ENCODE peak calls at places on chromosomes 4 and X, in five cellular contexts. L is NCI-H2171 treated with DMSO at 0.1 percent for 48 hours; P is CD4-positive, alpha-beta T cell; K is IMR-90; X is NCI-H1436. D is an unnamed sample.

GRCh38 chr4:68654946-68655721 is 15.3 kb downstream of the UGT2B15 start:
- DNase-seq in P (no peak), L (no peak), X (no peak), K (no peak), D (no peak)

GRCh38 chr4:71229477-71230257 is 109.2 kb upstream of the SLC4A4 start:
- DNase-seq in X (no peak), P (no peak), K (peak; percentile 81), L (peak; percentile 50), D (no peak)

GRCh38 chr4:159227984-159228383 is 125.1 kb downstream of the RAPGEF2 start:
- DNase-seq in P (no peak), L (no peak), K (peak; percentile 92), X (no peak), D (no peak)

GRCh38 chr4:13559414-13559813 is 15.1 kb upstream of the NKX3-2 start:
- DNase-seq in K (peak; percentile 78), L (no peak), X (no peak), P (no peak), D (no peak)

GRCh38 chrX:96843566-96843965 is 40.1 kb upstream of the RPA4 start:
- DNase-seq in X (no peak), K (no peak), P (no peak), L (no peak), D (no peak)

GRCh38 chr4:128528177-128528576 is 240.6 kb upstream of the PGRMC2 start:
- DNase-seq in K (no peak), X (no peak), P (no peak), L (no peak), D (no peak)

GRCh38 chr4:86542319-86543027 is 51.6 kb upstream of the PTPN13 start:
- DNase-seq in X (no peak), P (no peak), K (no peak), L (no peak), D (no peak)

GRCh38 chr4:173934201-173934600 is 349.3 kb downstream of the FBXO8 start:
- DNase-seq in P (no peak), X (no peak), K (peak; percentile 4), L (no peak), D (no peak)

GRCh38 chr4:52791936-52792335 is 40.7 kb upstream of the ERVMER34-1 start:
- DNase-seq in L (no peak), K (no peak), X (no peak), P (no peak), D (no peak)

GRCh38 chrX:134024686-134025377 is 39.4 kb upstream of the GPC3 start:
- DNase-seq in X (no peak), K (no peak), P (no peak), L (no peak), D (no peak)

GRCh38 chr4:184165291-184165690 is 52.4 kb downstream of the ENPP6 start:
- DNase-seq in K (peak; percentile 11), X (no peak), P (no peak), L (no peak), D (no peak)

GRCh38 chr4:100284302-100284701 is 94.0 kb upstream of the DDIT4L start:
- DNase-seq in K (no peak), X (no peak), P (no peak), L (peak; percentile 57), D (no peak)

GRCh38 chr4:102717448-102718092 is 43.2 kb downstream of the MANBA start:
- DNase-seq in P (no peak), K (no peak), X (no peak), L (no peak), D (no peak)

GRCh38 chrX:53445977-53446376 is 11.8 kb upstream of the HSD17B10 start:
- DNase-seq in X (peak; percentile 43), K (peak; percentile 30), P (peak; percentile 26), L (peak; percentile 1), D (peak; percentile 25)

GRCh38 chr4:144647095-144647959 is 1.4 kb downstream of the HHIP start:
- DNase-seq in X (no peak), K (peak; percentile 51), P (no peak), L (no peak), D (no peak)

GRCh38 chr4:6277935-6278800 is 8.5 kb downstream of the WFS1 start:
- DNase-seq in K (peak; percentile 6), X (no peak), L (no peak), P (no peak), D (no peak)

GRCh38 chrX:22206781-22207180 is 65.9 kb upstream of the CBLL2 start:
- DNase-seq in P (no peak), X (no peak), L (no peak), K (no peak), D (no peak)

GRCh38 chr4:124279741-124280140 is 432.8 kb downstream of the ANKRD50 start:
- DNase-seq in K (no peak), P (no peak), X (no peak), L (peak; percentile 32), D (no peak)

GRCh38 chrX:153379971-153380581 is 21.1 kb downstream of the PNMA6E start:
- DNase-seq in L (peak; percentile 7), X (peak; percentile 16), K (no peak), P (no peak), D (no peak)

GRCh38 chrX:135340827-135341226 is 31.5 kb downstream of the ETDC start:
- DNase-seq in K (peak; percentile 65), X (no peak), L (peak; percentile 0), P (no peak), D (no peak)

GRCh38 chr4:26788341-26788733 is 72.3 kb upstream of the STIM2 start:
- DNase-seq in P (no peak), K (peak; percentile 12), X (no peak), L (no peak), D (no peak)